ENCODE peak calls at places on chromosomes 16 and 17, in nine cellular contexts. R is left ventricle myocardium superior; U is stimulated activated naive CD8-positive, alpha-beta T cell treated with anti-CD3 and anti-CD28 coated beads, Interleukin-15, Interleukin-2, amounts not matched to agents 100 U/mL and 50 U/mL, for 24 hours; E is T-helper 17 cell; G is HepG2; X is upper lobe of right lung; L is stimulated activated naive B cell treated with anti-CD40 and anti-IgM and Interleukin-4, amounts not matched to agents 10 μg/mL and 1 μg/mL and 100 μg/mL, for 72 hours; V is central memory CD8-positive, alpha-beta T cell; Q is left lung. Y is an unnamed sample.

GRCh38 chr17:41956522-41956921 is 10.1 kb upstream of the CNP start:
- ATAC-seq in R (no peak), U (no peak), E (no peak), G (no peak), X (no peak), L (no peak), V (no peak), Q (no peak), Y (no peak)

GRCh38 chr17:59400858-59401257 is 69.4 kb downstream of the YPEL2 start:
- ATAC-seq in R (no peak), U (no peak), E (no peak), G (no peak), X (no peak), L (no peak), V (no peak), Q (no peak), Y (no peak)

GRCh38 chr17:62611767-62612166 is 15.7 kb upstream of the MRC2 start:
- ATAC-seq in R (no peak), U (no peak), E (peak; percentile 28), G (no peak), X (peak; percentile 68), L (no peak), V (peak; percentile 47), Q (peak; percentile 11), Y (peak; percentile 59)

GRCh38 chr17:13626703-13627102 is 25.0 kb upstream of the HS3ST3A1 start:
- ATAC-seq in R (no peak), U (no peak), E (no peak), G (no peak), X (no peak), L (no peak), V (no peak), Q (no peak), Y (no peak)

GRCh38 chr16:15572329-15573001 is 70.5 kb downstream of the MARF1 start:
- ATAC-seq in R (no peak), U (peak; percentile 85), E (no peak), G (peak; percentile 16), X (no peak), L (peak; percentile 38), V (no peak), Q (peak; percentile 70), Y (no peak)

GRCh38 chr16:73714976-73715375 is 581.6 kb upstream of the PSMD7 start:
- ATAC-seq in R (no peak), U (no peak), E (no peak), G (no peak), X (no peak), L (no peak), V (no peak), Q (no peak), Y (no peak)

GRCh38 chr16:2273484-2273883 is 5.6 kb upstream of the RNPS1 start:
- ATAC-seq in R (no peak), U (no peak), E (no peak), G (no peak), X (peak; percentile 9), L (no peak), V (no peak), Q (peak; percentile 33), Y (no peak)

GRCh38 chr16:9946022-9946720 is 236.1 kb downstream of the GRIN2A start:
- ATAC-seq in R (no peak), U (no peak), E (no peak), G (no peak), X (no peak), L (no peak), V (no peak), Q (no peak), Y (no peak)

GRCh38 chr16:6341993-6342392 is 990.7 kb upstream of the RBFOX1 start:
- ATAC-seq in R (no peak), U (no peak), E (no peak), G (no peak), X (no peak), L (no peak), V (no peak), Q (no peak), Y (no peak)

GRCh38 chr17:7615265-7615747 is 609 bp upstream of the FXR2 start:
- ATAC-seq in R (no peak), U (no peak), E (peak; percentile 38), G (no peak), X (no peak), L (no peak), V (peak; percentile 41), Q (no peak), Y (no peak)

GRCh38 chr17:49993423-49994037 is 1.5 kb downstream of the DLX3 start:
- ATAC-seq in R (peak; percentile 63), U (no peak), E (peak; percentile 32), G (peak; percentile 49), X (peak; percentile 27), L (no peak), V (no peak), Q (peak; percentile 22), Y (no peak)

GRCh38 chr16:59397638-59398037 is 663.5 kb upstream of the GOT2 start:
- ATAC-seq in R (no peak), U (no peak), E (no peak), G (no peak), X (no peak), L (no peak), V (no peak), Q (no peak), Y (no peak)

GRCh38 chr16:48534601-48535340 is 75.2 kb downstream of the N4BP1 start:
- ATAC-seq in R (no peak), U (no peak), E (no peak), G (peak; percentile 15), X (no peak), L (no peak), V (no peak), Q (no peak), Y (no peak)

GRCh38 chr17:27628376-27628775 is 2.6 kb upstream of the LGALS9 start:
- ATAC-seq in R (no peak), U (no peak), E (no peak), G (no peak), X (no peak), L (no peak), V (no peak), Q (no peak), Y (no peak)

GRCh38 chr17:51739245-51739886 is 419.1 kb downstream of the CA10 start:
- ATAC-seq in R (no peak), U (no peak), E (no peak), G (no peak), X (no peak), L (no peak), V (no peak), Q (no peak), Y (no peak)

GRCh38 chr17:37147301-37147812 is 198.6 kb downstream of the AATF start:
- ATAC-seq in R (no peak), U (peak; percentile 36), E (peak; percentile 72), G (peak; percentile 97), X (no peak), L (peak; percentile 94), V (no peak), Q (no peak), Y (peak; percentile 92)

GRCh38 chr17:8176197-8176940 is at the start of gene TMEM107:
- ATAC-seq in R (peak; percentile 75), U (peak; percentile 69), E (peak; percentile 64), G (peak; percentile 82), X (peak; percentile 86), L (peak; percentile 63), V (peak; percentile 38), Q (peak; percentile 86), Y (peak; percentile 70)

Y was measured in stimulated activated memory B cell treated with anti-CD40 and anti-IgM and Interleukin-4, amounts not matched to agents 10 μg/mL and 1 μg/mL and 100 μg/mL, for 72 hours.